ENCODE peak calls at places on chromosomes 3 and 15, in six cellular contexts. J, P, M, F, E and C are unnamed samples.

GRCh38 chr15:79370716-79371115 is 59.8 kb downstream of the TMED3 start:
- DNase-seq in P (peak; percentile 51), E (no peak), F (no peak), M (no peak), J (no peak), C (no peak)

GRCh38 chr3:129888739-129889138 is 4.8 kb downstream of the TMCC1 start:
- DNase-seq in J (no peak), E (no peak), P (peak; percentile 82), F (no peak), M (no peak), C (no peak)

GRCh38 chr3:143150076-143150475 is 30.5 kb downstream of the CHST2 start:
- DNase-seq in P (no peak), J (no peak), F (no peak), M (no peak), E (no peak), C (no peak)

GRCh38 chr3:4290272-4290893 is 12.8 kb upstream of the SETMAR start:
- DNase-seq in J (no peak), P (peak; percentile 48), M (no peak), F (no peak), E (no peak), C (peak; percentile 78)

GRCh38 chr3:149080011-149080698 is 6.2 kb downstream of the HLTF start:
- DNase-seq in M (no peak), J (no peak), P (peak; percentile 62), E (no peak), F (no peak), C (no peak)

GRCh38 chr3:16182612-16183011 is 8.1 kb downstream of the GALNT15 start:
- DNase-seq in E (no peak), P (no peak), J (no peak), F (no peak), M (peak; percentile 49), C (no peak)

GRCh38 chr15:63888146-63888545 is 54.4 kb upstream of the HERC1 start:
- DNase-seq in M (no peak), F (no peak), J (no peak), E (no peak), P (no peak), C (no peak)

GRCh38 chr3:169149349-169149890 is 514.1 kb downstream of the MECOM start:
- DNase-seq in M (peak; percentile 92), P (peak; percentile 89), E (peak; percentile 93), J (peak; percentile 88), F (peak; percentile 87), C (peak; percentile 92)

GRCh38 chr3:14913926-14914776 is 33.2 kb upstream of the NR2C2 start:
- DNase-seq in F (no peak), J (no peak), E (peak; percentile 11), P (no peak), M (no peak), C (no peak)

GRCh38 chr15:70775160-70775559 is 11.8 kb upstream of the UACA start:
- DNase-seq in M (no peak), E (no peak), F (no peak), J (no peak), P (peak; percentile 93), C (no peak)

DNA sequence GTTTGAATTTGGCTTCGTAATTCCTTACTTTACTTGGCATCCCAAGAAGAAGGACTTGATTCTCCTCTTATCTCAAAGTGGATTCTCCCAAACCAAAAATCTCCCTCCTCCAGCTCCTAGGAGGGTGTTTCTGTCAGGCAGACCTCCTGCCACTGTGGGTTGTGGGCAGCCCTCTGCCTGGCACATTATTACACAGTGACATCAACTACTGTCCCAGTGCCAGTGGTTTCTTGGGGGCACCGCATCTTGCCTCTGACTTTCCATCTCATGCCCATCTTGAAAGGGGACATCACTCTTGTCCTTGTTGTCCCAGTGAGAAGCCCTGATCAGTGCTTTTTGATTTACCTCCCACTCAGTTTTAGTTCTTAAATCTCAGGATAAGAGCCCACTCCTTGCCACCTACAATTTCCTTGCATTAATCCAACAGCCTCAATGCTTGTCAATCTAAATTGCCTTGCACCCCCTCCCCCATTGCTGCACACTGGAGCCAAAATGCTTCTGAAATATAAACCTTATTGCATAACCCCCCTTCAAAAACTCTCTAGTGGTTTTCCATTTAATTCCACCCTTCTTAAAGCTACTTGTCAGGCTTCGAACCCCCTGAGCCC is 81.0 kb downstream of the TRAK1 start:
- DNase-seq in F (no peak), M (peak; percentile 30), P (no peak), J (no peak), E (no peak), C (no peak)
- H3K27ac ChIP-seq in F (no peak overlapping the region), M (no peak overlapping the region), P (no peak overlapping the region), J (no peak overlapping the region), E (no peak overlapping the region), C (peak overlapping the region; percentile 95)

GRCh38 chr3:197462808-197463207 is 93.0 kb downstream of the BDH1 start:
- DNase-seq in J (no peak), F (no peak), P (no peak), E (no peak), M (no peak), C (no peak)
- H3K27ac ChIP-seq in J (no peak overlapping the region), F (no peak overlapping the region), P (peak overlapping the region; percentile 36), E (no peak overlapping the region), M (no peak overlapping the region), C (no peak overlapping the region)

DNA sequence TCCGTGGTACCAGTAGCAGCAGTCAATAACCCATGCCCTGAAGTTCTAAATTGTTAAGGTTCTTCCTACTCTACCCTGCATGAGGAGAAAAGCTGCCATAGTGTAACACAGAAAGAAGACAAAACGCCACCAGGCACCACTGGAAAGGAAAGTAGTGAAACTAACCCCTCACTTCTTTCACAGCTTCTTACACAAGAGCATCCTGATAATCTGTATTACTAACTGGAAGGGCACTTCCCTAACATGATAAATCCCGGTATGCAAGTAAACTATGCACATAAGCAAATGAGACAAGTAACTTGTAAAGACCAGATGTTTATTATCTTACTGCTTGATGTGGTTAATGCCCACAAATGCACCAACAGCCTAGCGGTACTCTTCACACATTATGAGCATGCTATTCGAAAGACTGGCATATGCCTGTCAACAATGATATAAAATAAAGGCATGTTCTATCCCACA is 141.3 kb downstream of the ADAM10 start:
- DNase-seq in P (peak; percentile 70), E (no peak), J (no peak), F (no peak), M (no peak), C (no peak)
- H3K27ac ChIP-seq in P (peak overlapping the region; percentile 31), E (no peak overlapping the region), J (no peak overlapping the region), F (no peak overlapping the region), M (no peak overlapping the region), C (no peak overlapping the region)

GRCh38 chr15:90003736-90004135 is 2.6 kb downstream of the ZNF710 start:
- DNase-seq in P (no peak), J (no peak), E (no peak), F (no peak), M (no peak), C (no peak)
- H3K27ac ChIP-seq in P (peak overlapping the region; percentile 97), J (no peak overlapping the region), E (peak overlapping the region; percentile 93), F (peak overlapping the region; percentile 88), M (peak overlapping the region; percentile 9), C (peak overlapping the region; percentile 81)

DNA sequence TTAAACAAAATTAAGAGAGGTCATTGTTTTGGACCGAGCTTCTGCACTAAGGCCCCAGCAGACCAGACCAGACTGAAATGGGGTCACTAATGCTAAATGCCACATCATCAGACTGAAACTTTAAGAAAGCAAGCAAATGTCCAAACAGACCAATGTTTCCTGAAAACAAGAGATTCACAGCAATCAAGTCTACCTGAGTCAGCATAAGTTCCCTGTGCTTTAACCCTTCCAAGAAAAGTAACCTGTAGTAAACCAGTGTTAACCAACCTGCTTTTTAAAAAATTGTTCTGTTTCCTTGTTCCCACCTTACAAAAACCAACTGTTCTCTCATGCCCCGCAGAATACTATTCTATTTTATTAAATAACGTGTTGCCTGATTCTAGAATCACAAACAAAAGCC is 241.1 kb upstream of the GADL1 start:
- DNase-seq in E (no peak), M (no peak), P (no peak), J (no peak), F (no peak), C (no peak)
- H3K27ac ChIP-seq in E (no peak overlapping the region), M (no peak overlapping the region), P (no peak overlapping the region), J (no peak overlapping the region), F (no peak overlapping the region), C (no peak overlapping the region)

GRCh38 chr15:84981054-84981710 is 474 bp upstream of the PDE8A start:
- DNase-seq in F (peak; percentile 92), J (peak; percentile 92), M (peak; percentile 96), P (peak; percentile 97), E (peak; percentile 97), C (peak; percentile 97)

GRCh38 chr15:84981711-84982300 is at the start of gene PDE8A:
- DNase-seq in E (peak; percentile 60), P (peak; percentile 83), J (no peak), M (peak; percentile 79), F (peak; percentile 55), C (no peak)

GRCh38 chr15:84982301-84982920 is 755 bp downstream of the PDE8A start:
- DNase-seq in P (peak; percentile 65), M (peak; percentile 70), E (peak; percentile 48), F (peak; percentile 63), J (peak; percentile 50), C (no peak)

GRCh38 chr15:84979651-84980050 is 2.0 kb upstream of the PDE8A start:
- DNase-seq in P (no peak), E (no peak), J (no peak), F (peak; percentile 59), M (no peak), C (no peak)

GRCh38 chr15:84980196-84981053 is 1.2 kb upstream of the PDE8A start:
- DNase-seq in E (peak; percentile 85), F (peak; percentile 88), P (peak; percentile 94), J (peak; percentile 83), M (peak; percentile 90), C (peak; percentile 88)
- H3K27ac ChIP-seq in E (peak overlapping the region; percentile 93), F (peak overlapping the region; percentile 82), P (peak overlapping the region; percentile 89), J (peak overlapping the region; percentile 93), M (peak overlapping the region; percentile 92), C (peak overlapping the region; percentile 41)